ENCODE peak calls at places on chromosomes 16 and 17, in four cellular contexts. One of them, this sample, is unnamed.

GRCh38 chr17:50147841-50148225 is 2.6 kb downstream of the PPP1R9B start:
- DNase-seq in NCI-H1092: no peak
- DNase-seq in choroid plexus epithelial cell: no peak
- DNase-seq in progenitor cell of endocrine pancreas: no peak
- DNase-seq in this sample: no peak

GRCh38 chr17:35089846-35090193 is 26.3 kb upstream of the RFFL start:
- DNase-seq in choroid plexus epithelial cell: peak; percentile 47
- DNase-seq in NCI-H1092: no peak
- DNase-seq in progenitor cell of endocrine pancreas: no peak
- DNase-seq in this sample: peak; percentile 58

GRCh38 chr17:1730345-1731193 is 6.1 kb downstream of the WDR81 start:
- DNase-seq in progenitor cell of endocrine pancreas: no peak
- DNase-seq in NCI-H1092: no peak
- DNase-seq in choroid plexus epithelial cell: peak; percentile 84
- DNase-seq in this sample: no peak

GRCh38 chr16:64951193-64951592 is 170.7 kb downstream of the CDH11 start:
- DNase-seq in NCI-H1092: no peak
- DNase-seq in progenitor cell of endocrine pancreas: no peak
- DNase-seq in choroid plexus epithelial cell: no peak
- DNase-seq in this sample: no peak

GRCh38 chr16:67471758-67472384 is 9.1 kb downstream of the ATP6V0D1 start:
- DNase-seq in choroid plexus epithelial cell: no peak
- DNase-seq in NCI-H1092: no peak
- DNase-seq in progenitor cell of endocrine pancreas: no peak
- DNase-seq in this sample: no peak

GRCh38 chr17:29112780-29113295 is 67.4 kb downstream of the MYO18A start:
- DNase-seq in choroid plexus epithelial cell: no peak
- DNase-seq in progenitor cell of endocrine pancreas: no peak
- DNase-seq in NCI-H1092: peak; percentile 78
- DNase-seq in this sample: peak; percentile 63

GRCh38 chr16:70576431-70577255 is 53.0 kb downstream of the SF3B3 start:
- DNase-seq in progenitor cell of endocrine pancreas: no peak
- DNase-seq in NCI-H1092: no peak
- DNase-seq in choroid plexus epithelial cell: peak; percentile 87
- DNase-seq in this sample: no peak

GRCh38 chr16:60151987-60152386 is 1417.9 kb upstream of the GOT2 start:
- DNase-seq in NCI-H1092: no peak
- DNase-seq in progenitor cell of endocrine pancreas: no peak
- DNase-seq in choroid plexus epithelial cell: no peak
- DNase-seq in this sample: no peak

GRCh38 chr16:66695935-66696668 is 441 bp downstream of the CMTM4 start:
- DNase-seq in progenitor cell of endocrine pancreas: peak; percentile 46
- DNase-seq in choroid plexus epithelial cell: no peak
- DNase-seq in NCI-H1092: no peak
- DNase-seq in this sample: no peak

GRCh38 chr17:7822126-7822525 is 11.9 kb upstream of the KDM6B start:
- DNase-seq in progenitor cell of endocrine pancreas: no peak
- DNase-seq in choroid plexus epithelial cell: no peak
- DNase-seq in NCI-H1092: no peak
- DNase-seq in this sample: no peak

GRCh38 chr17:39270923-39271322 is 45.2 kb upstream of the STAC2 start:
- DNase-seq in progenitor cell of endocrine pancreas: no peak
- DNase-seq in choroid plexus epithelial cell: peak; percentile 73
- DNase-seq in NCI-H1092: no peak
- DNase-seq in this sample: peak; percentile 26

GRCh38 chr16:49883111-49883829 is 27.4 kb upstream of the ZNF423 start:
- DNase-seq in choroid plexus epithelial cell: peak; percentile 5
- DNase-seq in progenitor cell of endocrine pancreas: no peak
- DNase-seq in NCI-H1092: no peak
- DNase-seq in this sample: no peak

GRCh38 chr16:57883953-57884654 is 81.8 kb upstream of the KIFC3 start:
- DNase-seq in choroid plexus epithelial cell: no peak
- DNase-seq in progenitor cell of endocrine pancreas: no peak
- DNase-seq in NCI-H1092: no peak
- DNase-seq in this sample: no peak

GRCh38 chr17:16941643-16942042 is 30.3 kb downstream of the TNFRSF13B start:
- DNase-seq in choroid plexus epithelial cell: no peak
- DNase-seq in NCI-H1092: no peak
- DNase-seq in progenitor cell of endocrine pancreas: no peak
- DNase-seq in this sample: no peak

GRCh38 chr16:79605999-79606398 is 5.5 kb upstream of the MAF start:
- DNase-seq in choroid plexus epithelial cell: peak; percentile 33
- DNase-seq in progenitor cell of endocrine pancreas: no peak
- DNase-seq in NCI-H1092: no peak
- DNase-seq in this sample: no peak

GRCh38 chr17:44119798-44120197 is 3.6 kb downstream of the HDAC5 start:
- DNase-seq in progenitor cell of endocrine pancreas: no peak
- DNase-seq in choroid plexus epithelial cell: no peak
- DNase-seq in NCI-H1092: no peak
- DNase-seq in this sample: no peak

GRCh38 chr17:9875441-9875840 is 29.6 kb downstream of the RCVRN start:
- DNase-seq in progenitor cell of endocrine pancreas: no peak
- DNase-seq in choroid plexus epithelial cell: peak; percentile 95
- DNase-seq in NCI-H1092: no peak
- DNase-seq in this sample: peak; percentile 68

GRCh38 chr16:14462811-14463210 is 167.2 kb downstream of the PARN start:
- DNase-seq in choroid plexus epithelial cell: peak; percentile 21
- DNase-seq in progenitor cell of endocrine pancreas: no peak
- DNase-seq in NCI-H1092: no peak
- DNase-seq in this sample: no peak

GRCh38 chr16:58197314-58198012 is 443 bp downstream of the CSNK2A2 start:
- DNase-seq in choroid plexus epithelial cell: no peak
- DNase-seq in progenitor cell of endocrine pancreas: no peak
- DNase-seq in NCI-H1092: no peak
- DNase-seq in this sample: no peak

GRCh38 chr17:48539177-48539576 is 5.7 kb downstream of the HOXB2 start:
- DNase-seq in choroid plexus epithelial cell: no peak
- DNase-seq in NCI-H1092: no peak
- DNase-seq in progenitor cell of endocrine pancreas: no peak
- DNase-seq in this sample: no peak

This sample was measured in pons.